ENCODE peak calls at places on chromosomes 7 and 10, in four cellular contexts. One of them, this sample, is unnamed.

GRCh38 chr7:111763221-111763791 is 201.0 kb upstream of the IMMP2L start:
- DNase-seq in fibroblast of pulmonary artery: peak; percentile 81
- DNase-seq in ovary: no peak
- DNase-seq in fibroblast of mammary gland: peak; percentile 72
- DNase-seq in this sample: no peak

GRCh38 chr7:1152492-1152891 is 7.5 kb downstream of the ZFAND2A start:
- DNase-seq in fibroblast of pulmonary artery: no peak
- DNase-seq in ovary: no peak
- DNase-seq in fibroblast of mammary gland: no peak
- DNase-seq in this sample: no peak

GRCh38 chr7:135247746-135248471 is 14.3 kb downstream of the STRA8 start:
- DNase-seq in fibroblast of pulmonary artery: no peak
- DNase-seq in ovary: no peak
- DNase-seq in fibroblast of mammary gland: no peak
- DNase-seq in this sample: no peak

GRCh38 chr10:117653170-117653515 is 110.6 kb downstream of the EMX2 start:
- DNase-seq in fibroblast of pulmonary artery: peak; percentile 72
- DNase-seq in ovary: no peak
- DNase-seq in fibroblast of mammary gland: peak; percentile 97
- DNase-seq in this sample: no peak

GRCh38 chr10:12699258-12699700 is 302.2 kb downstream of the CCDC3 start:
- DNase-seq in fibroblast of pulmonary artery: no peak
- DNase-seq in ovary: no peak
- DNase-seq in fibroblast of mammary gland: peak; percentile 63
- DNase-seq in this sample: no peak

GRCh38 chr7:46811529-46811928 is 770.4 kb downstream of the TNS3 start:
- DNase-seq in fibroblast of pulmonary artery: peak; percentile 84
- DNase-seq in ovary: peak; percentile 67
- DNase-seq in fibroblast of mammary gland: peak; percentile 98
- DNase-seq in this sample: no peak

GRCh38 chr10:72731916-72732419 is 40.0 kb downstream of the MCU start:
- DNase-seq in fibroblast of pulmonary artery: no peak
- DNase-seq in ovary: no peak
- DNase-seq in fibroblast of mammary gland: no peak
- DNase-seq in this sample: no peak

GRCh38 chr10:50375051-50375452 is 123.7 kb upstream of the ASAH2 start:
- DNase-seq in fibroblast of pulmonary artery: no peak
- DNase-seq in ovary: no peak
- DNase-seq in fibroblast of mammary gland: no peak
- DNase-seq in this sample: no peak

GRCh38 chr10:97780991-97781540 is 9.3 kb upstream of the SFRP5 start:
- DNase-seq in fibroblast of pulmonary artery: no peak
- DNase-seq in ovary: no peak
- DNase-seq in fibroblast of mammary gland: no peak
- DNase-seq in this sample: peak; percentile 31

GRCh38 chr10:66695046-66695445 is 230.8 kb upstream of the LRRTM3 start:
- DNase-seq in fibroblast of pulmonary artery: no peak
- DNase-seq in ovary: no peak
- DNase-seq in fibroblast of mammary gland: no peak
- DNase-seq in this sample: no peak

GRCh38 chr10:119210633-119211032 is 3.3 kb downstream of the GRK5 start:
- DNase-seq in fibroblast of pulmonary artery: no peak
- DNase-seq in ovary: no peak
- DNase-seq in fibroblast of mammary gland: no peak
- DNase-seq in this sample: no peak

GRCh38 chr7:30970074-30970473 is 6.3 kb downstream of the GHRHR start:
- DNase-seq in fibroblast of pulmonary artery: no peak
- DNase-seq in ovary: no peak
- DNase-seq in fibroblast of mammary gland: no peak
- DNase-seq in this sample: no peak

GRCh38 chr7:19772858-19773337 is 519 bp downstream of the TMEM196 start:
- DNase-seq in fibroblast of pulmonary artery: peak; percentile 42
- DNase-seq in ovary: no peak
- DNase-seq in fibroblast of mammary gland: peak; percentile 11
- DNase-seq in this sample: peak; percentile 37

GRCh38 chr10:107546239-107546638 is 381.7 kb upstream of the SORCS1 start:
- DNase-seq in fibroblast of pulmonary artery: peak; percentile 80
- DNase-seq in ovary: no peak
- DNase-seq in fibroblast of mammary gland: peak; percentile 79
- DNase-seq in this sample: no peak

GRCh38 chr7:120554960-120555571 is 282.1 kb downstream of the KCND2 start:
- DNase-seq in fibroblast of pulmonary artery: peak; percentile 72
- DNase-seq in ovary: peak; percentile 42
- DNase-seq in fibroblast of mammary gland: peak; percentile 76
- DNase-seq in this sample: peak; percentile 35

GRCh38 chr10:63103971-63104409 is 29.1 kb upstream of the NRBF2 start:
- DNase-seq in fibroblast of pulmonary artery: no peak
- DNase-seq in ovary: no peak
- DNase-seq in fibroblast of mammary gland: peak; percentile 28
- DNase-seq in this sample: no peak

GRCh38 chr7:103592187-103592586 is 146.2 kb upstream of the SLC26A5 start:
- DNase-seq in fibroblast of pulmonary artery: no peak
- DNase-seq in ovary: no peak
- DNase-seq in fibroblast of mammary gland: no peak
- DNase-seq in this sample: no peak

GRCh38 chr7:768881-769504 is 41.9 kb upstream of the PRKAR1B start:
- DNase-seq in fibroblast of pulmonary artery: peak; percentile 36
- DNase-seq in ovary: peak; percentile 84
- DNase-seq in fibroblast of mammary gland: peak; percentile 80
- DNase-seq in this sample: no peak

GRCh38 chr7:156095908-156096539 is 283.8 kb upstream of the SHH start:
- DNase-seq in fibroblast of pulmonary artery: no peak
- DNase-seq in ovary: no peak
- DNase-seq in fibroblast of mammary gland: no peak
- DNase-seq in this sample: no peak

GRCh38 chr7:73397936-73398335 is 35.6 kb upstream of the FZD9 start:
- DNase-seq in fibroblast of pulmonary artery: no peak
- DNase-seq in ovary: no peak
- DNase-seq in fibroblast of mammary gland: no peak
- DNase-seq in this sample: no peak

DNA sequence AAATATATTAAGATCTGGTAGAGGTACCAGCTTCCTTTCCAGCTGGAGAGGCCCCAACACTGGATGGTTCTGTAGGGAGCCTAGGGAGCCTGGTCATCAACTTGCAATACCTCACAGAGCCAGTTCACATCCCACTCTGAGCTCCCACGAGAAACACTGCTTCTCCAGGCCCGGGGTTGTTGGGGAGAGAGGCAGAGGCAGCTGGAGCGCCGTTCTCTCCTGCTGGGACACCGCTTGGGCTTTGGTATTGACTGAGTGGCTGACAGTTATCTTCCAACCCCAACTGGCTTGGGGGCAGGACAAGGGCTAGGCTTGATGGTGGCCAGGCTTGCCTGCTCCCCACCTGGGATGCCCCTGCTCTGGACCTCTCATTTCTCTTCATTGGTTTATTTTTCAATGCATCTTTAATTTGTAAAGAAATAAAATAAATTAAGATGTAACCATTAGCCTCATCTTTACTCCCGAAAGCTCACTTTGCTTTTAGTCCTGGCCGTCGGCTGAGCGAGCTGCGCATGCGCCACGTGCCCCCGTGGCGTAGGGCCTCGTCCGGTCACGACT is 10.0 kb upstream of the CHCHD1 start:
- DNase-seq in fibroblast of pulmonary artery: peak; percentile 82
- DNase-seq in ovary: peak; percentile 90
- DNase-seq in fibroblast of mammary gland: peak; percentile 73
- DNase-seq in this sample: no peak
- TF ChIP-seq CTCF in fibroblast of pulmonary artery: no peak
- TF ChIP-seq CTCF in ovary: no peak
- TF ChIP-seq CTCF in fibroblast of mammary gland: no peak
- TF ChIP-seq CTCF in this sample: no peak

GRCh38 chr7:45252857-45253256 is 95.3 kb downstream of the RAMP3 start:
- DNase-seq in fibroblast of pulmonary artery: no peak
- DNase-seq in ovary: no peak
- DNase-seq in fibroblast of mammary gland: no peak
- DNase-seq in this sample: no peak
- TF ChIP-seq CTCF in fibroblast of pulmonary artery: no peak
- TF ChIP-seq CTCF in ovary: no peak
- TF ChIP-seq CTCF in fibroblast of mammary gland: no peak
- TF ChIP-seq CTCF in this sample: no peak

GRCh38 chr7:44327981-44328380 is 2.6 kb upstream of the CAMK2B start:
- DNase-seq in fibroblast of pulmonary artery: no peak
- DNase-seq in ovary: no peak
- DNase-seq in fibroblast of mammary gland: no peak
- DNase-seq in this sample: no peak

GRCh38 chr7:44324204-44325126 is 929 bp downstream of the CAMK2B start:
- DNase-seq in fibroblast of pulmonary artery: no peak
- DNase-seq in ovary: no peak
- DNase-seq in fibroblast of mammary gland: no peak
- DNase-seq in this sample: no peak

GRCh38 chr7:44325181-44325671 is at the start of gene CAMK2B:
- DNase-seq in fibroblast of pulmonary artery: no peak
- DNase-seq in ovary: no peak
- DNase-seq in fibroblast of mammary gland: no peak
- DNase-seq in this sample: no peak

GRCh38 chr7:44326261-44327125 is 1.1 kb upstream of the CAMK2B start:
- DNase-seq in fibroblast of pulmonary artery: no peak
- DNase-seq in ovary: no peak
- DNase-seq in fibroblast of mammary gland: no peak
- DNase-seq in this sample: no peak

GRCh38 chr7:44325811-44326241 is 432 bp upstream of the CAMK2B start:
- DNase-seq in fibroblast of pulmonary artery: no peak
- DNase-seq in ovary: no peak
- DNase-seq in fibroblast of mammary gland: no peak
- DNase-seq in this sample: no peak
- TF ChIP-seq CTCF in fibroblast of pulmonary artery: no peak
- TF ChIP-seq CTCF in ovary: no peak
- TF ChIP-seq CTCF in fibroblast of mammary gland: no peak
- TF ChIP-seq CTCF in this sample: no peak

GRCh38 chr10:130065251-130065650 is 45.4 kb downstream of the C10orf143 start:
- DNase-seq in fibroblast of pulmonary artery: no peak
- DNase-seq in ovary: no peak
- DNase-seq in fibroblast of mammary gland: no peak
- DNase-seq in this sample: no peak
- TF ChIP-seq CTCF in fibroblast of pulmonary artery: no peak
- TF ChIP-seq CTCF in ovary: no peak
- TF ChIP-seq CTCF in fibroblast of mammary gland: no peak
- TF ChIP-seq CTCF in this sample: no peak

GRCh38 chr10:132845041-132845551 is 59.1 kb upstream of the NKX6-2 start:
- DNase-seq in fibroblast of pulmonary artery: no peak
- DNase-seq in ovary: no peak
- DNase-seq in fibroblast of mammary gland: no peak
- DNase-seq in this sample: no peak
- TF ChIP-seq CTCF in fibroblast of pulmonary artery: no peak
- TF ChIP-seq CTCF in ovary: no peak
- TF ChIP-seq CTCF in fibroblast of mammary gland: no peak
- TF ChIP-seq CTCF in this sample: no peak

GRCh38 chr10:8473205-8473604 is 418.7 kb downstream of the GATA3 start:
- DNase-seq in fibroblast of pulmonary artery: peak; percentile 45
- DNase-seq in ovary: no peak
- DNase-seq in fibroblast of mammary gland: no peak
- DNase-seq in this sample: no peak
- TF ChIP-seq CTCF in fibroblast of pulmonary artery: peak; percentile 20
- TF ChIP-seq CTCF in ovary: no peak
- TF ChIP-seq CTCF in fibroblast of mammary gland: no peak
- TF ChIP-seq CTCF in this sample: no peak

DNA sequence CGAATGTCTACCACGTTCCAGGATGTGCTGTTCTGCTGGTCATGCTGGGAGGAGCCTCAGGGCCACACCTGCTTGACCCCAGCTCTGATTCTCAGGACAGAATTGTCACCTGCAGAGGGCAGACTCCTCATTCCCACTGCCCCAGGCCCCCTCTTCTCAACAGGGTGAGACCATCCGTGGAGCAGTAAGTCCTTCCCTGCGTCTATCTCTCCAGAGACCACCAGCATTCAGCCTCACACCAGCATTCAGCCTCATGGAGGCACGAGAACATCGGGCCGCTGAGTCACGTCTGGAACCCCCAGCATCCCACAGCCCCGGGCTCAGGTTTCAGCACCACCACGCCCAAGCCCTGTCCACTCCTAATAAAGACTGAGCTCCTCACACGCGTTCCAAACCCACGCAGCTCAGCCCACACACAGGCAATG is 273.4 kb downstream of the DIP2C start:
- DNase-seq in fibroblast of pulmonary artery: no peak
- DNase-seq in ovary: no peak
- DNase-seq in fibroblast of mammary gland: peak; percentile 67
- DNase-seq in this sample: no peak
- TF ChIP-seq CTCF in fibroblast of pulmonary artery: no peak
- TF ChIP-seq CTCF in ovary: no peak
- TF ChIP-seq CTCF in fibroblast of mammary gland: no peak
- TF ChIP-seq CTCF in this sample: no peak

GRCh38 chr10:90969947-90970673 is 49.2 kb upstream of the ANKRD1 start:
- DNase-seq in fibroblast of pulmonary artery: peak; percentile 56
- DNase-seq in ovary: no peak
- DNase-seq in fibroblast of mammary gland: peak; percentile 89
- DNase-seq in this sample: no peak
- TF ChIP-seq CTCF in fibroblast of pulmonary artery: no peak
- TF ChIP-seq CTCF in ovary: no peak
- TF ChIP-seq CTCF in fibroblast of mammary gland: no peak
- TF ChIP-seq CTCF in this sample: no peak

This sample was measured in neural crest cell.